ENCODE peak calls at places on chromosome 17, in nine cellular contexts. K, W, E, Q, Y, U, O, R and J are unnamed samples.

GRCh38 chr17:75404223-75404738 is 1.2 kb downstream of the GRB2 start:
- DNase-seq in K (peak), E (peak), U (peak), W (peak), R (no peak), Q (peak), Y (peak), O (peak), J (peak)

GRCh38 chr17:45895304-45895968 is 1.1 kb downstream of the MAPT start:
- DNase-seq in Y (peak), K (peak), Q (no peak), U (no peak), W (no peak), E (no peak), O (peak), R (no peak), J (no peak)

GRCh38 chr17:83012161-83012800 is 67.1 kb upstream of the METRNL start:
- DNase-seq in Y (no peak), U (no peak), E (no peak), O (no peak), Q (no peak), K (no peak), R (no peak), W (no peak), J (no peak)

GRCh38 chr17:44768505-44769142 is 9.8 kb downstream of the ADAM11 start:
- DNase-seq in U (no peak), R (no peak), E (no peak), Q (no peak), K (no peak), Y (no peak), O (no peak), W (no peak), J (no peak)

GRCh38 chr17:33291248-33292183 is 1.6 kb downstream of the ASIC2 start:
- DNase-seq in Y (peak), U (peak), K (peak), W (no peak), E (no peak), R (no peak), O (peak), Q (no peak), J (no peak)

GRCh38 chr17:83093506-83093905 is 14.1 kb downstream of the METRNL start:
- DNase-seq in E (no peak), W (no peak), O (no peak), Y (no peak), Q (no peak), K (no peak), R (no peak), U (no peak), J (no peak)

GRCh38 chr17:17059301-17059890 is 17.1 kb downstream of the MPRIP start:
- DNase-seq in W (no peak), U (no peak), R (no peak), Y (no peak), O (no peak), E (no peak), Q (no peak), K (peak), J (no peak)

GRCh38 chr17:22511431-22511830 is 819.1 kb downstream of the KCNJ18 start:
- DNase-seq in O (no peak), E (no peak), Y (no peak), W (no peak), K (no peak), U (no peak), Q (no peak), R (no peak), J (no peak)

GRCh38 chr17:73725794-73726193 is 81.5 kb upstream of the SDK2 start:
- DNase-seq in R (no peak), Q (no peak), W (no peak), U (no peak), Y (no peak), K (no peak), O (no peak), E (no peak), J (no peak)

GRCh38 chr17:60493847-60494321 is 32.2 kb downstream of the APPBP2 start:
- DNase-seq in U (no peak), Q (no peak), Y (no peak), E (no peak), O (no peak), K (no peak), R (no peak), W (no peak), J (no peak)

GRCh38 chr17:55089955-55090573 is 121.5 kb downstream of the STXBP4 start:
- DNase-seq in W (no peak), O (no peak), R (no peak), U (peak), Y (no peak), Q (no peak), E (peak), K (no peak), J (no peak)

GRCh38 chr17:2297023-2297422 is 6.6 kb downstream of the SMG6 start:
- DNase-seq in K (no peak), U (no peak), R (no peak), Y (no peak), O (no peak), E (no peak), Q (no peak), W (no peak), J (no peak)

DNA sequence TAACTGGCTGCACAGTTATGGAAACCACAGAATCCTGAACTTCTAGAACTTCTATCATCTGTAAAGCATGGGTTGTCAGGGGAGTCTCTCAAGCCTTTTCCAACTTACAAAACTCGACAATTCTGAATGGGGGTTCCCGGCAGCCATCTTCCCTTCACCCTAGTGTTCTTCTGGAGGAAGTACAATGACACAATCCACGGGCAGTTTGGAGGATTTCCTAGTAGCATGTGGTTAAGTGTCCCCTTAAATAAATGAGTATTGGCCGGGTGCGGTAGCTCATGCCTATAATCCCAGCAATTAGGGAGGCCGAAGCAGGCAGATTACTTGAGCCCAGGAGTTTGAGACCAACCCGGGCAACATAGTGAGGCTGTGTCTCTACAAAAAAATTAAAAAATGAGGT is 2.1 kb downstream of the SLC16A6 start:
- DNase-seq in O (no peak), R (no peak), E (no peak), Y (no peak), Q (peak), W (peak), U (no peak), K (no peak), J (no peak)
- TF ChIP-seq CTCF in O (no peak), R (no peak), E (no peak), Y (no peak), Q (peak), W (peak), U (no peak), K (peak), J (no peak)

DNA sequence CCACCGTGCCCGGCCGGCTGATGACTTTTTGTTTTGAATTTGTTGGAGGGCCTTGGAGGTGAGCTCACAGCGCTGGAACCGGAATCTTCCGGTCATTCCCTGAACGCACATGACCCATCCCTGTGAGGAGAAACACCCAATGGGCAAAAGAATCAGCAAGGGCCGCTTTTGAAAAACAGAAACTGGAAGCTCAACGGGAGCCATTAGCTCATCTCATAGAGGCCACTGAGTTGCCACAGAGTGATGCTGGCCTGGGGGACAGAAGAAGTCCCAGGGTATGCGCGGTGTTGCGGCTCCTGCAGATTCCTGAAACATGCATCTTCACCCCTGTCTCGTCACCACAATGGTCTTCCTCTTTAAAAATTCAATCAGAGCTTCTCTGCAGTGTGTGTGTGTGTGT is 68.4 kb downstream of the MARCHF10 start:
- DNase-seq in W (no peak), O (no peak), K (no peak), U (no peak), Y (no peak), E (no peak), Q (no peak), R (no peak), J (no peak)
- TF ChIP-seq CTCF in W (no peak), O (no peak), K (no peak), U (no peak), Y (no peak), E (no peak), Q (no peak), R (no peak), J (no peak)

GRCh38 chr17:30600062-30600829 is 123.0 kb downstream of the GOSR1 start:
- DNase-seq in E (peak), O (peak), W (peak), Y (peak), R (no peak), Q (peak), K (peak), U (peak), J (peak)
- TF ChIP-seq CTCF in E (peak), O (peak), W (peak), Y (peak), R (peak), Q (peak), K (peak), U (peak), J (peak)

GRCh38 chr17:57866723-57867122 is 16.9 kb upstream of the MRPS23 start:
- DNase-seq in U (no peak), K (no peak), O (no peak), Q (peak), W (no peak), E (no peak), Y (no peak), R (no peak), J (no peak)

GRCh38 chr17:57868007-57868774 is 18.3 kb upstream of the MRPS23 start:
- DNase-seq in W (peak), U (peak), E (peak), Q (peak), Y (peak), R (peak), O (no peak), K (peak), J (no peak)

GRCh38 chr17:57866319-57866718 is 16.5 kb upstream of the MRPS23 start:
- DNase-seq in O (no peak), K (no peak), Y (no peak), E (no peak), R (no peak), U (no peak), W (no peak), Q (peak), J (no peak)

GRCh38 chr17:57868775-57869598 is 19.1 kb upstream of the MRPS23 start:
- DNase-seq in Y (no peak), E (no peak), K (no peak), W (no peak), Q (no peak), U (no peak), R (no peak), O (no peak), J (no peak)

DNA sequence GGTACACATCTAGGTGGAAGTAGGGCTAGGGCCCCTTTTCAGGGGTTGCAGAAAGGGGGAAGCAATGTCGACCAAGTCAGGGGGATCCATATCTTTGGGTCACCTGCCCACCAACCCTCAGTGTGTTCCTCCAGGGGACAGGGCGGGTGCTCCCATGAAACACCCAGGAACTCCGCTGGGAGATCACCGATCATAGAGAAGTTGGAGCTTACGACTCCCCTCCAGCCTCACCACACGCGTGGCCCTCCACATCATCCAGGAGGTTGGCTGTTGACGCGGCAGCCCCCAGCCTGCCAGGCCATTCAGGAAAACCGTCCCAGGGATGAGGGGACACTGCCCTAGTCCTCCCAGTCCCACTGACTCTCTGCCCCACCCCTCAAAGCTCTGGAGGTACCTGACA is 17.3 kb upstream of the MRPS23 start:
- DNase-seq in K (no peak), R (no peak), W (no peak), U (no peak), Y (no peak), Q (peak), E (no peak), O (no peak), J (no peak)
- TF ChIP-seq CTCF in K (no peak), R (no peak), W (no peak), U (no peak), Y (no peak), Q (no peak), E (no peak), O (no peak), J (no peak)

DNA sequence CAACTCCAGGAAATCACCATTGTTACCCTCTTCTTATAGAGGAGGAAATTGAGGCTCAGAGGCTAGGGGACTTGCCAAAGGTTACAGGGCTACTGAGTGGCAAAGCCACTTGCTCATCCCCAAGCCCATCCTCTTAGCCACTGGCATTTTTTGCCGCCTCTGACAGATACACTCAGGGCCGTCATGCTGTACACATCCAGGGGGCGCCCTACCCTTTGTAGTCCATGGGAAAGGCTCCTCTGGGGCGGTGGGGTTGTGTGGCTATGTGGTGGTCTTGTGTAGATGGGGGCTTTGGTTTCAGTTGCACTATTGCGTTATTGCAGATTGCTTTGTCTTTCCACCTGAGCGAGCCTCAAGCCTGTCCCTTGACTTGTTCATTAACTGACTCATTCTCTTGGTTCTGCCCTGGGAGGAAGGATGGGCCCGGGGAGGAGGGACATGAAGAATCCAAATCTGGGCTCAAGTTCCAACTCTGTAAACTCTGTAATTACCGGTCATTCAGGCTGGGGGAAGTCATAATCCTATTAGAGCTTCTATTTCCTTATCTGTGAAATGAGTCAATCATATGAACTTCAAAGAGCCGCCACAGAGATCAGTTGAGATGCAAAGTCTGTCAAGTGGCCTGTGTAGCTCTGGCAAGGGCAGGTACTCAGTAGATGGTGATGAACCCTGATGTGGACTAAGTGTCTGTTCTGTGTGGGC is 2.8 kb downstream of the NOS2 start:
- DNase-seq in W (no peak), R (no peak), K (no peak), O (no peak), U (no peak), Y (no peak), E (no peak), Q (no peak), J (no peak)
- TF ChIP-seq CTCF in W (peak), R (no peak), K (no peak), O (no peak), U (peak), Y (no peak), E (no peak), Q (no peak), J (no peak)

DNA sequence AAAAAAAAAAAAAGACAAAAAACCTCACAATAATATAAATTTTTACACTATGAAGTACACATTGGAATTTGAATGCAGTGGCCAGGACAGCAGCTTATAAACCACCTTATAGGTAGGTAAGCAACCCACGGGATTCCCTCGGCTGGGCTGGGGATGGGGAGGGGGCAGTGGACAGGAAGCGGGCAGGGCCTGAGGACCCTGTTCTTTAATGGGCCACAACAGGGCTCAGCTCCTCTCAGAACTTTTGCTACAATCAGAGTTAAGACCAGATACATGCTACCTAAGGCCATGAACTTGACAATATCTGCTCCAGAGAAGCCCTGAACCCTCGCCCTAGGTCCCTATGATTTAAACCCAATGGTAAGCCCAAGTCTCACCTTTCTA is 25.1 kb downstream of the STAT5A start:
- DNase-seq in E (no peak), Y (no peak), W (no peak), K (no peak), R (no peak), O (no peak), Q (no peak), U (no peak), J (no peak)
- TF ChIP-seq CTCF in E (no peak), Y (no peak), W (no peak), K (no peak), R (no peak), O (no peak), Q (no peak), U (no peak), J (no peak)

GRCh38 chr17:7548585-7549400 is at the start of gene TNFSF12:
- DNase-seq in K (peak), Y (peak), Q (no peak), W (no peak), E (peak), R (no peak), U (peak), O (no peak), J (peak)
- TF ChIP-seq CTCF in K (peak), Y (no peak), Q (peak), W (no peak), E (peak), R (peak), U (peak), O (peak), J (peak)

GRCh38 chr17:67942810-67943209 is 53.5 kb downstream of the C17orf58 start:
- DNase-seq in O (no peak), E (peak), U (peak), R (no peak), W (peak), Y (no peak), K (no peak), Q (no peak), J (no peak)
- TF ChIP-seq CTCF in O (peak), E (peak), U (peak), R (peak), W (peak), Y (no peak), K (peak), Q (peak), J (no peak)

GRCh38 chr17:77644981-77645380 is 313.5 kb upstream of the TNRC6C start:
- DNase-seq in E (no peak), Q (no peak), R (no peak), U (no peak), K (no peak), W (no peak), O (no peak), Y (no peak), J (no peak)
- TF ChIP-seq CTCF in E (no peak), Q (no peak), R (no peak), U (no peak), K (no peak), W (peak), O (peak), Y (no peak), J (no peak)